ENCODE peak calls at places on chromosomes 6 and 20, in four cellular contexts. C is HepG2, U is K562, Z is GM12878. N is an unnamed sample.
A peak's percentile ranks its signal among the peaks of the same experiment; 100 is the strongest.

GRCh38 chr6:34982424-34982852 is 93.4 kb downstream of the ANKS1A start:
- DNase-seq in C (peak; percentile 30), U (peak; percentile 63), Z (no peak), N (no peak)

GRCh38 chr6:2939315-2940009 is 31.9 kb downstream of the SERPINB6 start:
- DNase-seq in C (no peak), U (no peak), Z (no peak), N (no peak)

GRCh38 chr6:42099340-42100028 is 42.9 kb downstream of the C6orf132 start:
- DNase-seq in U (peak; percentile 44), C (peak; percentile 39), Z (no peak), N (peak; percentile 44)

GRCh38 chr6:6771224-6771915 is 182.8 kb downstream of the LY86 start:
- DNase-seq in C (no peak), U (no peak), Z (no peak), N (no peak)

GRCh38 chr6:134171517-134171916 is 119.1 kb upstream of the SLC2A12 start:
- DNase-seq in Z (no peak), C (no peak), U (no peak), N (no peak)

GRCh38 chr6:15623282-15624116 is 39.3 kb downstream of the DTNBP1 start:
- DNase-seq in Z (no peak), U (no peak), C (peak; percentile 10), N (peak; percentile 48)

GRCh38 chr20:4569882-4570281 is 151.8 kb upstream of the PRND start:
- DNase-seq in U (no peak), C (no peak), Z (no peak), N (no peak)

GRCh38 chr6:33440649-33441309 is 13.6 kb upstream of the ZBTB9 start:
- DNase-seq in Z (no peak), U (peak; percentile 55), C (no peak), N (no peak)

GRCh38 chr6:105348897-105349296 is 54.0 kb downstream of the PREP start:
- DNase-seq in C (no peak), U (no peak), Z (no peak), N (no peak)

GRCh38 chr6:293185-294174 is 1.2 kb downstream of the DUSP22 start:
- DNase-seq in Z (no peak), C (no peak), U (no peak), N (peak; percentile 42)

GRCh38 chr6:6546318-6547110 is 42.0 kb upstream of the LY86 start:
- DNase-seq in U (no peak), C (no peak), Z (no peak), N (peak; percentile 76)

GRCh38 chr6:781350-781961 is 88.5 kb upstream of the EXOC2 start:
- DNase-seq in C (no peak), U (peak; percentile 55), Z (no peak), N (no peak)

GRCh38 chr6:83536034-83536646 is 23.8 kb downstream of the PRSS35 start:
- DNase-seq in U (peak; percentile 60), Z (peak; percentile 8), C (peak; percentile 29), N (peak; percentile 86)

GRCh38 chr6:1263039-1263849 is 48.7 kb upstream of the FOXQ1 start:
- DNase-seq in U (no peak), C (peak; percentile 99), Z (no peak), N (peak; percentile 44)

GRCh38 chr6:26327450-26328264 is 37.3 kb upstream of the BTN3A2 start:
- DNase-seq in Z (no peak), C (peak; percentile 88), U (no peak), N (peak; percentile 83)

GRCh38 chr20:58289143-58289542 is 20.4 kb upstream of the RAB22A start:
- DNase-seq in U (no peak), Z (no peak), C (no peak), N (no peak)

GRCh38 chr20:17617212-17617867 is 47.5 kb downstream of the DSTN start:
- DNase-seq in C (peak; percentile 42), Z (no peak), U (peak; percentile 69), N (peak; percentile 86)

GRCh38 chr6:97282726-97283617 is at the start of gene MMS22L:
- DNase-seq in U (peak; percentile 92), C (peak; percentile 92), Z (peak; percentile 77), N (peak; percentile 98)

GRCh38 chr20:63175031-63175895 is 40.7 kb downstream of the YTHDF1 start:
- DNase-seq in Z (no peak), U (peak; percentile 44), C (no peak), N (no peak)

GRCh38 chr20:63176448-63177133 is 39.3 kb downstream of the YTHDF1 start:
- DNase-seq in Z (no peak), C (no peak), U (no peak), N (peak; percentile 64)

GRCh38 chr20:63177134-63177784 is 38.7 kb downstream of the YTHDF1 start:
- DNase-seq in U (no peak), C (no peak), Z (no peak), N (peak; percentile 70)

GRCh38 chr20:63174309-63175030 is 41.5 kb downstream of the YTHDF1 start:
- DNase-seq in Z (no peak), C (no peak), U (peak; percentile 21), N (peak; percentile 65)

DNA sequence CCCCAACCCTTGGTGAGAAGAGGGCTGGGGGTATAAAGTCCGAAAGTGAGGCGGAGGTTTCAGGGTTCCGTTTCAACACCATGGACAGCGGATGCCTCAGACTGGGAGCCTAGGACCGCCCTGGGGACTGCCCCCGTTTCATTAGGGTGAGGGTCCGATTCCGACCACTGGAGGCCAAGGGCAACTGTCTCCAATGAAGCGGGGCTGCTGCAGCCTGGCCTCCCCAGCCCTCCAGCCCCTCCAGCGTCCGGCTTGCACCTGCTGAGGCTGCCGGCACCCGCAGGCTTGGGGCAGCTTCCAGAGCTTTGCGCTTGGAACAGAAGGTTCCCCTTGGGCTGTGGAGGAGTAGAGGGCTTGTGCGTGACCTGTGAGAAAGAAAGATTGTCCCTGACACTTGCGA is 39.9 kb downstream of the YTHDF1 start:
- DNase-seq in C (no peak), Z (no peak), U (no peak), N (peak; percentile 83)
- TF ChIP-seq REST in C (peak; percentile 69), Z (peak; percentile 86), U (no peak), N (peak; percentile 87)

GRCh38 chr20:48923149-48923718 is 1.7 kb downstream of the ARFGEF2 start:
- DNase-seq in Z (no peak), C (peak; percentile 92), U (no peak), N (no peak)

GRCh38 chr20:48921883-48922867 is 664 bp downstream of the ARFGEF2 start:
- DNase-seq in C (peak; percentile 67), Z (no peak), U (peak; percentile 84), N (peak; percentile 74)

GRCh38 chr20:48920527-48921167 is 864 bp upstream of the ARFGEF2 start:
- DNase-seq in Z (no peak), U (no peak), C (no peak), N (no peak)

GRCh38 chr20:48919882-48920526 is 1.5 kb upstream of the ARFGEF2 start:
- DNase-seq in C (peak; percentile 98), U (no peak), Z (no peak), N (no peak)

DNA sequence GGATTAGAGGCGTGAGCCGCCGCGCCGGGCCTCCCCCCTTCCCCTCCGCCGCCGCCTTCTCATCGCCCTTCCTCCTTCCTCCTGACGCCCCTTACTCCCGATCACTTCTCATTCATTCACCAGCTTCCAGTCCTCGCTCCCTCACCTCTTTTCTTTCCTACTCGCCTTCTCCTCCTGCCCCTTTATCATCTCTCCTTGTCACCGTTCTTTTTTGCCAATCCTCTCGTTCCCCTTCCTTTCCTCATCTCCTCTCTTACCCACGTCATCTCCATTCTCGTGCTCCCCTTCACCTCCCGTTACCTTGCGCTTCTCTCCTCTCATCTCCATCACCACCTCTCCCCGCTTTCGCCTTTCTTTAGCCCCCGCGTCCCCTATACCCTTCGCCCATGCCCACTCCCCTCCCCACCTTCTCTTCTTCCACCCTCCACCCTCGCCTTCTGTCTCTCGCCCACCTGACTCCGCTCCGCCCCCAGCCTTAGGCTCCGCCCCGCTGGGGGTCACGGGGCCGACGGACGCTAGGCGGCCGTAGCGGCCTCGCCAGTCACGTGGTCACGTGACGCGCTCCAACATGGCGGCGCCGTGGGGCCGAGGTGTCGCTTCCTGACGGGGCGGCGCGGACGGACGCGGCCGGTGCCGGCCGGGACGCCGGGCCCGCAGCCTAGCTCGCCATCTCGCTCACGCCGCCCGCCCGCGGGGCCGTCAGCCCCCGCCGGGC is at the start of gene ARFGEF2:
- DNase-seq in Z (peak; percentile 77), U (peak; percentile 97), C (peak; percentile 92), N (peak; percentile 96)
- TF ChIP-seq CREB1 in Z (peak; percentile 86), U (peak; percentile 81), C (peak; percentile 89), N (peak; percentile 87)

GRCh38 chr20:48599106-48599747 is 228.6 kb downstream of the PREX1 start:
- DNase-seq in C (no peak), U (peak; percentile 24), Z (no peak), N (no peak)
- TF ChIP-seq REST in C (no peak), U (no peak), Z (no peak), N (no peak)

GRCh38 chr20:22805219-22805618 is 220.8 kb upstream of the FOXA2 start:
- DNase-seq in C (peak; percentile 17), U (no peak), Z (no peak), N (peak; percentile 42)
- TF ChIP-seq CREB1 in C (no peak), U (no peak), Z (no peak), N (no peak)

DNA sequence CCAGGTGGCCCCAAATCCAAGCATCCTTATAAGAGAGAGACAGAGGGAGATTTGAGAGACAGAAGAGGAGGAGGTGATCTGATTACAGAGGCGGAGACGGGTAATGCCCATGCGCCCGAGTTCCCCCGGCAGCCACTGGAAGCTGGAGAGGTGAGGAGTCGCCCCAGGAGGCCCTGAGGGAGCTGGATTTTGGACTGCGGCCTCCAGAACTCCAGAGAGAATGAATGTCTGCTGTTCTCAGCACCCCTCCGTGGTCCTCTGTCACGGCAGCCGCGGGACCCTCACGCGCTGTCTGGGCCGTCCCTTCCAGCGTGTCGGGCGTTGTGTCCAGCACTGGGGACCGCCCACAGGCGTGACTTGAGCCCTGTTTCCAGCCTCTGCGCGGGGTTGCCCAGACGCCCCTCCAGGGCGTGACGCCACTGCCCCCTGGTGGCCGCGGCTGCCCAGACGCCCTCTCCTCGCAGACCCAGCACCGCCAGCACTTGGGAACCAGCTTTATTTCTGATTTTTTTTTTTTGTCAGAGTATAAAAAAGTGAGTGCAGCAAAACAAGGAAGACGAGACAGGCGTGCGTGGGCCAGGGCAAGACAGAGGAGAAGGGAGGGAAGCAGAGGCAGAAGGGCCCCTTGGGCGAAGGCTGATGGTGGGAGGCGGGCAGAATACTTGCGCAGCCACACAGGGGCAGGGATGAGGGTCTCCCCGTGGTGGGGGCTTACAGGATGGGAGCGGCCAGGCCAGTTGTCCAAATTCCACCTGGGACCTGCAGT is 4.1 kb upstream of the ZNF512B start:
- DNase-seq in U (peak; percentile 82), Z (no peak), C (peak; percentile 86), N (peak; percentile 91)
- TF ChIP-seq REST in U (no peak), Z (no peak), C (no peak), N (no peak)

GRCh38 chr6:90368601-90369000 is 72.0 kb upstream of the BACH2 start:
- DNase-seq in U (no peak), C (no peak), Z (no peak), N (no peak)

GRCh38 chr6:90368001-90368400 is 71.4 kb upstream of the BACH2 start:
- DNase-seq in C (no peak), U (no peak), Z (no peak), N (no peak)

GRCh38 chr6:90370493-90370959 is 73.9 kb upstream of the BACH2 start:
- DNase-seq in C (no peak), Z (no peak), U (no peak), N (no peak)

GRCh38 chr6:90369024-90369519 is 72.4 kb upstream of the BACH2 start:
- DNase-seq in Z (peak; percentile 90), U (peak; percentile 80), C (peak; percentile 20), N (peak; percentile 88)

GRCh38 chr6:90369651-90370050 is 73.0 kb upstream of the BACH2 start:
- DNase-seq in C (no peak), U (no peak), Z (no peak), N (no peak)
- TF ChIP-seq CREB1 in C (no peak), U (no peak), Z (no peak), N (no peak)